ENCODE peak calls at places on chromosomes 2 and 18, in eight cellular contexts. D, A, P, W, B, H, T and I are unnamed samples.

GRCh38 chr2:239337122-239337876 is 63.5 kb downstream of the HDAC4 start:
- DNase-seq in A (no peak), P (no peak), H (no peak), B (no peak), W (no peak), D (no peak), T (no peak), I (no peak)

GRCh38 chr2:239192456-239192855 is 208.4 kb downstream of the HDAC4 start:
- DNase-seq in T (no peak), A (no peak), B (no peak), P (no peak), H (no peak), W (no peak), D (no peak), I (no peak)

GRCh38 chr2:136332436-136333095 is 214.6 kb upstream of the CXCR4 start:
- DNase-seq in A (no peak), W (no peak), H (no peak), D (no peak), P (no peak), T (no peak), B (no peak), I (no peak)

GRCh38 chr2:202406445-202406967 is 30.4 kb downstream of the BMPR2 start:
- DNase-seq in W (no peak), P (no peak), D (no peak), A (no peak), T (no peak), B (no peak), H (no peak), I (no peak)

GRCh38 chr2:30161929-30162328 is 15.1 kb downstream of the YPEL5 start:
- DNase-seq in H (no peak), W (no peak), A (no peak), B (no peak), P (no peak), D (no peak), T (no peak), I (no peak)

GRCh38 chr18:44181951-44182350 is 498.7 kb upstream of the SETBP1 start:
- DNase-seq in B (no peak), D (no peak), W (no peak), H (no peak), T (no peak), A (no peak), P (no peak), I (no peak)

GRCh38 chr18:51890762-51891161 is 449.2 kb upstream of the DCC start:
- DNase-seq in P (peak; percentile 84), H (peak; percentile 80), A (no peak), D (no peak), T (peak; percentile 92), B (no peak), W (no peak), I (peak; percentile 51)

GRCh38 chr2:215843579-215843978 is 169.8 kb downstream of the MREG start:
- DNase-seq in H (no peak), D (peak; percentile 87), A (no peak), P (peak; percentile 78), T (no peak), W (no peak), B (no peak), I (peak; percentile 93)

GRCh38 chr2:3282056-3282998 is 95.3 kb downstream of the EIPR1 start:
- DNase-seq in A (no peak), W (peak; percentile 72), H (no peak), D (no peak), T (peak; percentile 60), B (no peak), P (peak; percentile 93), I (peak; percentile 69)

GRCh38 chr2:179579744-179580143 is 281.7 kb downstream of the ZNF385B start:
- DNase-seq in D (no peak), B (no peak), T (no peak), W (no peak), P (peak; percentile 74), H (no peak), A (no peak), I (no peak)

GRCh38 chr2:120042359-120042758 is 29.5 kb downstream of the EPB41L5 start:
- DNase-seq in B (no peak), D (no peak), W (no peak), A (no peak), T (no peak), P (no peak), H (no peak), I (no peak)

GRCh38 chr18:28078849-28079248 is 98.1 kb downstream of the CDH2 start:
- DNase-seq in T (no peak), W (no peak), D (peak; percentile 33), B (no peak), P (peak; percentile 22), H (no peak), A (no peak), I (no peak)

GRCh38 chr2:25251461-25252273 is 83.3 kb upstream of the POMC start:
- DNase-seq in B (no peak), W (peak; percentile 75), T (no peak), P (no peak), A (no peak), H (peak; percentile 35), D (no peak), I (peak; percentile 30)

GRCh38 chr2:1621041-1621440 is 123.3 kb downstream of the PXDN start:
- DNase-seq in A (no peak), D (no peak), W (no peak), T (no peak), P (no peak), H (no peak), B (no peak), I (no peak)

GRCh38 chr2:113157108-113157896 is 16.5 kb upstream of the PSD4 start:
- DNase-seq in B (peak; percentile 41), H (peak; percentile 69), W (no peak), D (no peak), A (peak; percentile 59), P (no peak), T (peak; percentile 45), I (peak; percentile 75)

GRCh38 chr2:174247474-174248186 is 702 bp downstream of the OLA1 start:
- DNase-seq in W (no peak), P (no peak), B (no peak), D (no peak), A (peak; percentile 14), H (no peak), T (no peak), I (peak; percentile 27)

GRCh38 chr2:48545244-48545643 is 15.3 kb downstream of the STON1 start:
- DNase-seq in W (no peak), A (peak; percentile 22), H (no peak), B (no peak), T (no peak), D (no peak), P (no peak), I (no peak)

GRCh38 chr18:54911551-54911950 is 47.7 kb downstream of the CCDC68 start:
- DNase-seq in W (no peak), B (no peak), A (no peak), H (no peak), D (no peak), T (no peak), P (no peak), I (no peak)

GRCh38 chr2:241978670-241979069 is 109.1 kb downstream of the RTP5 start:
- DNase-seq in A (no peak), B (no peak), D (no peak), T (no peak), P (no peak), H (no peak), W (no peak), I (no peak)

GRCh38 chr18:47204908-47205522 is 28.9 kb upstream of the IER3IP1 start:
- DNase-seq in B (no peak), T (no peak), D (peak; percentile 41), H (no peak), W (no peak), A (peak; percentile 39), P (peak; percentile 39), I (peak; percentile 30)

GRCh38 chr2:129761569-129762021 is 217.9 kb upstream of the RAB6C start:
- DNase-seq in D (no peak), P (no peak), W (no peak), T (no peak), H (no peak), A (no peak), B (no peak), I (no peak)

GRCh38 chr2:15730545-15731212 is 139.0 kb downstream of the DDX1 start:
- DNase-seq in P (peak; percentile 90), D (peak; percentile 90), H (peak; percentile 94), T (peak; percentile 41), W (peak; percentile 98), B (no peak), A (peak; percentile 44), I (peak; percentile 93)

GRCh38 chr2:147760984-147761383 is 83.8 kb upstream of the ACVR2A start:
- DNase-seq in A (no peak), B (no peak), T (no peak), D (no peak), P (no peak), W (no peak), H (no peak), I (no peak)

GRCh38 chr18:31454066-31454708 is 6.6 kb downstream of the DSG3 start:
- DNase-seq in A (no peak), T (no peak), B (no peak), D (no peak), W (no peak), H (no peak), P (peak; percentile 79), I (peak; percentile 74)

GRCh38 chr2:18063826-18064485 is 185.5 kb downstream of the KCNS3 start:
- DNase-seq in W (no peak), T (no peak), A (no peak), P (no peak), D (no peak), H (no peak), B (no peak), I (no peak)

GRCh38 chr18:3060667-3061580 is 48.0 kb upstream of the LPIN2 start:
- DNase-seq in H (no peak), A (no peak), P (no peak), W (no peak), B (peak; percentile 39), T (no peak), D (no peak), I (no peak)

GRCh38 chr18:12458761-12459160 is 51.0 kb downstream of the PRELID3A start:
- DNase-seq in D (no peak), T (no peak), A (no peak), W (no peak), H (no peak), B (no peak), P (no peak), I (no peak)

GRCh38 chr2:238431431-238431830 is 4.7 kb downstream of the ASB1 start:
- DNase-seq in T (no peak), W (no peak), A (no peak), P (no peak), B (no peak), D (no peak), H (no peak), I (no peak)

GRCh38 chr2:32847734-32848133 is 99.0 kb upstream of the LTBP1 start:
- DNase-seq in P (no peak), B (no peak), W (no peak), T (no peak), A (no peak), H (no peak), D (no peak), I (no peak)

GRCh38 chr2:70087703-70088507 is 628 bp downstream of the PCBP1 start:
- DNase-seq in A (no peak), B (peak; percentile 37), D (peak; percentile 44), T (no peak), W (peak; percentile 66), H (peak; percentile 57), P (peak; percentile 61), I (peak; percentile 41)